ENCODE peak calls at places on chromosomes 1 and 21, in six cellular contexts. W, B, F, S, E and K are unnamed samples.
A peak's percentile ranks its signal among the peaks of the same experiment; 100 is the strongest.

GRCh38 chr1:219432966-219433365 is 179.9 kb downstream of the ZC3H11B start:
- DNase-seq in W (no peak), B (no peak), F (no peak), S (peak; percentile 66), E (no peak), K (no peak)

GRCh38 chr1:27299385-27300252 is 22.3 kb upstream of the TMEM222 start:
- DNase-seq in W (no peak), B (peak; percentile 99), F (peak; percentile 53), S (peak; percentile 99), E (peak; percentile 99), K (peak; percentile 94)

GRCh38 chr1:53766194-53766748 is 27.3 kb upstream of the GLIS1 start:
- DNase-seq in W (no peak), B (no peak), F (no peak), S (no peak), E (no peak), K (no peak)

GRCh38 chr1:165287329-165287728 is 69.2 kb downstream of the LMX1A start:
- DNase-seq in W (no peak), B (no peak), F (no peak), S (no peak), E (peak; percentile 88), K (peak; percentile 63)

GRCh38 chr1:156506450-156506849 is 5.9 kb upstream of the MEF2D start:
- DNase-seq in W (no peak), B (no peak), F (no peak), S (no peak), E (no peak), K (no peak)

GRCh38 chr1:109298666-109299086 is 8.1 kb downstream of the MYBPHL start:
- DNase-seq in W (no peak), B (peak; percentile 81), F (no peak), S (peak; percentile 68), E (no peak), K (no peak)

GRCh38 chr1:205688681-205689080 is 8.4 kb upstream of the SLC45A3 start:
- DNase-seq in W (no peak), B (no peak), F (no peak), S (no peak), E (no peak), K (no peak)

GRCh38 chr1:107016376-107016978 is 40.0 kb upstream of the PRMT6 start:
- DNase-seq in W (peak; percentile 28), B (peak; percentile 28), F (no peak), S (no peak), E (no peak), K (no peak)

GRCh38 chr1:203769505-203770343 is 4.7 kb downstream of the LAX1 start:
- DNase-seq in W (no peak), B (peak; percentile 94), F (peak; percentile 86), S (peak; percentile 93), E (no peak), K (no peak)

GRCh38 chr1:183096889-183097288 is 73.7 kb downstream of the LAMC1 start:
- DNase-seq in W (no peak), B (peak; percentile 74), F (no peak), S (peak; percentile 56), E (no peak), K (no peak)

GRCh38 chr1:21703318-21703963 is 34.3 kb upstream of the RAP1GAP start:
- DNase-seq in W (no peak), B (peak; percentile 93), F (no peak), S (peak; percentile 90), E (peak; percentile 43), K (no peak)

GRCh38 chr1:183379951-183380350 is 38.2 kb downstream of the NMNAT2 start:
- DNase-seq in W (no peak), B (no peak), F (no peak), S (peak; percentile 4), E (no peak), K (no peak)

GRCh38 chr21:45973475-45974072 is 8.0 kb upstream of the COL6A1 start:
- DNase-seq in W (no peak), B (peak; percentile 90), F (peak; percentile 62), S (peak; percentile 82), E (peak; percentile 89), K (no peak)

GRCh38 chr1:48471603-48472576 is at the start of gene SPATA6:
- DNase-seq in W (peak; percentile 24), B (peak; percentile 99), F (peak; percentile 100), S (peak; percentile 89), E (peak; percentile 98), K (peak; percentile 100)

GRCh38 chr1:230421485-230421884 is 4.6 kb downstream of the PGBD5 start:
- DNase-seq in W (no peak), B (no peak), F (no peak), S (no peak), E (no peak), K (no peak)

GRCh38 chr1:25503551-25504426 is 39.6 kb upstream of the LDLRAP1 start:
- DNase-seq in W (no peak), B (peak; percentile 34), F (peak; percentile 80), S (peak; percentile 9), E (peak; percentile 87), K (peak; percentile 92)

GRCh38 chr1:176043537-176043936 is 163.5 kb downstream of the COP1 start:
- DNase-seq in W (no peak), B (no peak), F (no peak), S (no peak), E (no peak), K (no peak)

GRCh38 chr1:234617986-234618725 is 8.2 kb upstream of the IRF2BP2 start:
- DNase-seq in W (no peak), B (peak; percentile 67), F (no peak), S (peak; percentile 93), E (peak; percentile 62), K (no peak)

GRCh38 chr1:23395162-23395724 is 25.6 kb upstream of the ZNF436 start:
- DNase-seq in W (no peak), B (no peak), F (no peak), S (no peak), E (peak; percentile 37), K (peak; percentile 78)

GRCh38 chr1:205922314-205922713 is 20.9 kb downstream of the SLC26A9 start:
- DNase-seq in W (no peak), B (no peak), F (no peak), S (no peak), E (no peak), K (peak; percentile 30)

GRCh38 chr1:55074455-55074854 is 35.1 kb downstream of the PCSK9 start:
- DNase-seq in W (no peak), B (no peak), F (no peak), S (no peak), E (no peak), K (no peak)

GRCh38 chr1:218407630-218408029 is 62.5 kb downstream of the TGFB2 start:
- DNase-seq in W (no peak), B (no peak), F (no peak), S (no peak), E (no peak), K (no peak)

GRCh38 chr1:236751385-236751784 is 43.7 kb upstream of the MTR start:
- DNase-seq in W (no peak), B (no peak), F (no peak), S (no peak), E (no peak), K (no peak)

GRCh38 chr1:228408041-228408868 is 1.6 kb upstream of the TRIM11 start:
- DNase-seq in W (no peak), B (no peak), F (no peak), S (no peak), E (no peak), K (peak; percentile 48)

GRCh38 chr1:9241891-9242290 is 7.3 kb downstream of the H6PD start:
- DNase-seq in W (no peak), B (no peak), F (no peak), S (no peak), E (no peak), K (no peak)

GRCh38 chr1:9244501-9245229 is 10.1 kb downstream of the H6PD start:
- DNase-seq in W (no peak), B (no peak), F (peak; percentile 80), S (no peak), E (no peak), K (no peak)

GRCh38 chr1:9240914-9241820 is 6.6 kb downstream of the H6PD start:
- DNase-seq in W (no peak), B (no peak), F (no peak), S (no peak), E (peak; percentile 35), K (no peak)

GRCh38 chr1:9239622-9240401 is 5.2 kb downstream of the H6PD start:
- DNase-seq in W (no peak), B (peak; percentile 51), F (peak; percentile 53), S (peak; percentile 90), E (no peak), K (no peak)

DNA sequence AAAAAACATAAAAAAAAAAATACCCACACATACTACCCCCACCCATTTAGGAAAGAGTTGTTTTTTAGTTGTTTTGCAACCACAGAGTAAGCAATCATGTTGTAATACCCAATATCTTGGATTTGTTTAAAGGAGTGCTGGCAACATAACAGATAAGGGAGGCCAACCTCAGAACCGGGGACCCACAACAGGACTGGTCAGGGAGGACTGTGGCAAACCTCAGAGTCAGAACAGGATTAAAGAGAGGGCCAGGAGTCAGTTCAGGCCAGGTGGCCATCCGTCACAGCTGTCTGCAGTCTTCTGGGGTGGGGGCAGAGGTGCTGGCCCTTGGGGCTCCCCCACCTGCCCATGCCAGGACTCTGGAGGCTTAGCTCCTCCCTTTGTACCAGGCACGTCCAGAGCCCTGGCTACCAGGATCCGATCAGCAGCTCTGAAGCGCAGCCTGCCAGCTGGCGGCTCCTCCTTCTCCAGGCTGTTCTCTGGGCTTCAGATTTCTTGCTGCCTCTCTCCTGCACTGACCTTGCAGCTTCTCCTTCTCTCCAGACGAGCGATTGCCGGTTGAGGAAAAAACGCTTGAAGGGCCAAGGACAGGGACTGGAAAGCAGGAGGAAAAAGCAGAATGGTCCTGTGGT is 7.9 kb downstream of the H6PD start:
- DNase-seq in W (no peak), B (no peak), F (peak; percentile 63), S (no peak), E (no peak), K (no peak)
- H3K4me1 ChIP-seq in W (peaks cover 15% of the 10 kb centered on the region), B (peaks cover 22% of the 10 kb centered on the region), F (peaks cover 9% of the 10 kb centered on the region), S (peaks cover 2% of the 10 kb centered on the region), E (no peaks in the 10 kb centered on the region), K (peaks cover 16% of the 10 kb centered on the region)

DNA sequence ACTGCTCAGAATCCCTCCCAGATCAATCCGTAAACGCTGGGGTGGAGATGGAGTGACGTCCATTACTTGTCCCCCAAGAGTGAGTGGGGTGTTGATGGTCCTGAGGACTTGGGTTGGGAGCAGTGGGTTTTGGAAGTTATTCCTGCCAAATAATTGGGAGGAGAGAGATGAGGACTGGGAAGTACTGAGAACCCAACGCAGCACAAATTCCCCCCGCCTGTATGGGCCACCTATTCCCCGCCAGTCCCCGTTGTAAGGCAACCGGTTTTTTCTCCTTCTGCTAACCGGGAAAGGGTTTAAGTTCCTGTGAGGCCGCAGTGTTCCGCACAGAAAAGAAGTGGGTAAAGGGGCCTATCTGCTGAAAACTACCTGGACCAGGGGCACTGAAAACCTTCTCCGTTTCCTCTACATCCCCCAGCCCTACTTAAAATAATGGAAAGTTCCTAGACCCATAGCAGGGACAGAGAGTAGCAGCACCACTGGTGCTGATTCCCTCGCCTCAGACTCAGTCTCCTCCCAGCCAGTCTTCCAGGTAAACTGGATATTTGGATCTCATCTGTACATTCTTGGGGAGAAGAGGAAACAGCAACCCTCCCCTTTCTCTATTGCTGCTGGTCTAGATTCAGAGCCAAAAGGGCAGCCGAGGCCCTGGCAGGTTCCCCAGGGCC is 738 bp downstream of the LURAP1 start:
- DNase-seq in W (no peak), B (peak; percentile 34), F (no peak), S (no peak), E (no peak), K (peak; percentile 64)
- H3K27ac ChIP-seq in W (no peak overlapping the region), B (no peak overlapping the region), F (no peak overlapping the region), S (no peak overlapping the region), E (no peak overlapping the region), K (no peak overlapping the region)

GRCh38 chr1:17436380-17437174 is 2.9 kb downstream of the RCC2 start:
- DNase-seq in W (no peak), B (peak; percentile 13), F (no peak), S (no peak), E (no peak), K (no peak)
- H3K9ac ChIP-seq in W (peak overlapping the region; percentile 79), B (peak overlapping the region; percentile 96), F (peak overlapping the region; percentile 68), S (peak overlapping the region; percentile 3), E (peak overlapping the region; percentile 88), K (peak overlapping the region; percentile 49)

GRCh38 chr1:19311931-19312781 is at the start of the genes AKR7A2 and SLC66A1:
- DNase-seq in W (peak; percentile 49), B (peak; percentile 98), F (peak; percentile 92), S (peak; percentile 83), E (peak; percentile 94), K (peak; percentile 95)
- H3K4me1 ChIP-seq in W (peaks cover 44% of the 10 kb centered on the region), B (peaks cover 19% of the 10 kb centered on the region), F (peaks cover 18% of the 10 kb centered on the region), S (peaks cover 24% of the 10 kb centered on the region), E (peaks cover 5% of the 10 kb centered on the region), K (peaks cover 3% of the 10 kb centered on the region)